ENCODE peak calls at places on chromosomes 3 and 15, in six cellular contexts. F, D, L, M, G and A are unnamed samples.

GRCh38 chr15:29043731-29044485 is 158.1 kb downstream of the APBA2 start:
- DNase-seq in G (peak), D (no peak), M (peak), L (peak), F (no peak), A (peak)

GRCh38 chr3:128988286-128988685 is 5.6 kb downstream of the CFAP92 start:
- DNase-seq in D (peak), L (no peak), F (no peak), M (no peak), G (no peak), A (no peak)

GRCh38 chr3:11764931-11765363 is 81.7 kb downstream of the TAMM41 start:
- DNase-seq in L (no peak), M (peak), G (peak), F (no peak), D (no peak), A (peak)

GRCh38 chr3:136490646-136491405 is 240.7 kb downstream of the PCCB start:
- DNase-seq in F (no peak), M (no peak), D (no peak), L (no peak), G (no peak), A (peak)

GRCh38 chr3:48409291-48410201 is 20.3 kb downstream of the PLXNB1 start:
- DNase-seq in L (peak), G (no peak), M (no peak), D (peak), F (peak), A (no peak)

GRCh38 chr3:179653777-179654117 is 907 bp downstream of the USP13 start:
- DNase-seq in F (no peak), D (no peak), M (no peak), G (no peak), L (no peak), A (no peak)

GRCh38 chr3:56157693-56158092 is 310.6 kb downstream of the ERC2 start:
- DNase-seq in M (peak), F (no peak), G (peak), D (no peak), L (no peak), A (peak)

GRCh38 chr15:98699591-98700424 is 51.5 kb downstream of the IGF1R start:
- DNase-seq in L (no peak), F (no peak), M (no peak), D (no peak), G (no peak), A (no peak)

GRCh38 chr3:180974286-180974685 is 15.2 kb downstream of the DNAJC19 start:
- DNase-seq in F (no peak), L (no peak), G (no peak), M (no peak), D (no peak), A (no peak)

GRCh38 chr3:64595253-64595694 is 92.5 kb downstream of the ADAMTS9 start:
- DNase-seq in G (peak), M (peak), F (peak), D (peak), L (no peak), A (peak)

GRCh38 chr15:43518073-43518761 is 809 bp downstream of the MAP1A start:
- DNase-seq in F (no peak), D (no peak), L (peak), G (peak), M (peak), A (peak)

GRCh38 chr3:62319570-62320243 is 53.6 kb downstream of the FEZF2 start:
- DNase-seq in L (no peak), F (no peak), D (no peak), G (no peak), M (no peak), A (no peak)

GRCh38 chr15:84926491-84927220 is 42.2 kb downstream of the SLC28A1 start:
- DNase-seq in D (peak), F (no peak), M (no peak), L (no peak), G (no peak), A (no peak)

GRCh38 chr3:33170531-33170930 is 48.1 kb downstream of the SUSD5 start:
- DNase-seq in D (no peak), G (no peak), F (no peak), L (no peak), M (no peak), A (no peak)

GRCh38 chr3:33173672-33174071 is 44.9 kb downstream of the SUSD5 start:
- DNase-seq in G (no peak), F (no peak), M (no peak), L (no peak), D (no peak), A (no peak)

GRCh38 chr3:33174095-33174494 is 44.5 kb downstream of the SUSD5 start:
- DNase-seq in F (no peak), L (no peak), G (no peak), M (no peak), D (no peak), A (no peak)

GRCh38 chr3:33173103-33173502 is 45.5 kb downstream of the SUSD5 start:
- DNase-seq in F (no peak), G (no peak), D (no peak), M (no peak), L (no peak), A (no peak)

GRCh38 chr3:33171580-33171979 is 47.0 kb downstream of the SUSD5 start:
- DNase-seq in G (no peak), F (no peak), D (no peak), M (no peak), L (no peak), A (no peak)
- H3K4me3 ChIP-seq in G (no peak), F (no peak), D (no peak), M (no peak), L (no peak), A (no peak)

GRCh38 chr3:19886404-19886803 is 47.6 kb downstream of the EFHB start:
- DNase-seq in G (no peak), L (no peak), M (peak), D (no peak), F (no peak), A (no peak)

GRCh38 chr3:19885468-19885867 is 48.5 kb downstream of the EFHB start:
- DNase-seq in G (peak), M (peak), L (peak), D (no peak), F (no peak), A (peak)

GRCh38 chr3:19891740-19892139 is 42.3 kb downstream of the EFHB start:
- DNase-seq in D (no peak), L (no peak), G (peak), F (no peak), M (peak), A (no peak)

DNA sequence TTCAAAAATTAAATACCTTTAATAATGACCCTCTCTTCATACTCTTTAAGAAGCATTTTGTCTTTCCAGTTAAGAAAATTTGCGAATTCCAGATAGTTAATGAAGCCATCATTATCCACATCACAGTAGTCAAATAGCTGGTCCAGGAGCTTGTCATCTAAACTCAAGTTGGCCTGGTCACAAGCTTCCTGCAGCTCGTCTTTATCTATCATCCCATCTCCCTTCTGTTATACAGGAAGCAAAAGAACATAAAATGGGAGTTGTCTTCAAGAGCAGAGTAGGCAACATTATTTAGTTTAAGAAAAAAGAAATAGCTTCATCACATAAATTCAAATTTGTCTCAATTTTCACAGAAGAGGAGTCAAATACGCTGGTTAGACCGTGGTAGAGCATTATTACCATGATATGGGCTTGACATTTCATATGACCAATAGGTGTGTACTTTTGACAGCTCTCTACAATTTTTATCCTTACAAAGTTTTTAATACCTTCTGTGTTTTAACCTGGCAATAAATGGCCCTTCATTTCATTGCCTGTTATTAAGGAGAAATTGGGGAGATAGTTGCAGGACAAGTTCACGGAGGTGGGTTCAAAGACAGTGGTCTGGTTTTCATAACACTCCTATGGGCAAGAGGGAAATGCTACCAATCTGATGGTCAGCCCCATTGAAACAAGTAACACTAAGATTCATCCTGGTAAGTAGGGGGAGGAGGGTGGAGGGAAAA is 45.4 kb downstream of the EFHB start:
- DNase-seq in G (no peak), F (no peak), L (no peak), D (no peak), M (no peak), A (peak)
- H3K4me3 ChIP-seq in G (peak), F (peak), L (peak), D (peak), M (peak), A (peak)

GRCh38 chr3:37753428-37753827 is 108.3 kb upstream of the CTDSPL start:
- DNase-seq in L (no peak), F (no peak), M (peak), G (no peak), D (no peak), A (no peak)

GRCh38 chr3:37751537-37751936 is 110.1 kb upstream of the CTDSPL start:
- DNase-seq in M (no peak), G (no peak), D (no peak), L (no peak), F (no peak), A (no peak)

GRCh38 chr3:37751016-37751415 is 110.7 kb upstream of the CTDSPL start:
- DNase-seq in M (no peak), L (no peak), F (no peak), D (no peak), G (no peak), A (no peak)

GRCh38 chr3:37751967-37752660 is 109.6 kb upstream of the CTDSPL start:
- DNase-seq in D (no peak), F (no peak), G (no peak), L (no peak), M (no peak), A (no peak)

DNA sequence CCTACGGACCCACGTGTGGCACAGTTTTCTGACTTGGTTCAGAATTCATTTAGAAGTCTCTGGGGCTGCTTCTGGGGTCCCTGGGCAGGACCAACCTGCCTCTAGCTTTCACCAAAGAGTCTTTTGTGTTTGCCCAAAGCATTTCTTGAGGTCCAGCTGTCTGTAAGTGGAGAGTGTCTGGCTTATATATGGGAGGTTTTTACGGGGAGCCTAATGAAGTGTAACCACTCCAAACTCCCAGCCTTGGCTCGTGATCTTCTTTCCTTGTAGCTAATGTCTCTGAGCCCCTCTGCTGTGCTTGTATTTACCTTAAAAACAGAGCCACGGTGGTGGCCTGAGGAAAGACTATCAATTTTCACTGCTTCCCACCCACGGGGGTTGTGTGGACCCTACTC is 109.0 kb upstream of the CTDSPL start:
- DNase-seq in M (no peak), G (no peak), D (no peak), L (no peak), F (no peak), A (no peak)
- H3K4me3 ChIP-seq in M (no peak), G (no peak), D (no peak), L (no peak), F (no peak), A (no peak)

GRCh38 chr15:25804451-25804850 is 58.7 kb downstream of the ATP10A start:
- DNase-seq in L (no peak), M (no peak), D (no peak), F (peak), G (no peak), A (no peak)
- H3K4me3 ChIP-seq in L (no peak), M (no peak), D (no peak), F (no peak), G (no peak), A (no peak)

GRCh38 chr3:107432646-107433045 is 55.4 kb downstream of the CCDC54 start:
- DNase-seq in D (no peak), F (no peak), L (peak), G (no peak), M (no peak), A (no peak)
- H3K4me3 ChIP-seq in D (peak), F (no peak), L (peak), G (peak), M (no peak), A (peak)

GRCh38 chr3:17195856-17196604 is 311.3 kb downstream of the PLCL2 start:
- DNase-seq in L (no peak), M (peak), G (no peak), D (no peak), F (no peak), A (peak)
- H3K4me3 ChIP-seq in L (no peak), M (no peak), G (no peak), D (no peak), F (no peak), A (no peak)